ENCODE peak calls at places on chromosome 22, in nine cellular contexts. One of them, this sample, is unnamed.
A peak's percentile ranks its signal among the peaks of the same experiment; 100 is the strongest.

GRCh38 chr22:38292694-38293093 is 19.9 kb upstream of the TMEM184B start:
- DNase-seq in sigmoid colon: no peak
- DNase-seq in AG10803: no peak
- DNase-seq in CD8-positive, alpha-beta T cell: no peak
- DNase-seq in BJ: no peak
- DNase-seq in AG04450: no peak
- DNase-seq in stomach: no peak
- DNase-seq in heart right ventricle: no peak
- DNase-seq in left lung: no peak
- DNase-seq in this sample: no peak

GRCh38 chr22:37910863-37911262 is 4.8 kb downstream of the MICALL1 start:
- DNase-seq in sigmoid colon: peak; percentile 85
- DNase-seq in AG10803: no peak
- DNase-seq in CD8-positive, alpha-beta T cell: no peak
- DNase-seq in BJ: no peak
- DNase-seq in AG04450: no peak
- DNase-seq in stomach: no peak
- DNase-seq in heart right ventricle: no peak
- DNase-seq in left lung: no peak
- DNase-seq in this sample: no peak

GRCh38 chr22:36301851-36302250 is 48.9 kb downstream of the APOL1 start:
- DNase-seq in sigmoid colon: no peak
- DNase-seq in AG10803: no peak
- DNase-seq in CD8-positive, alpha-beta T cell: no peak
- DNase-seq in BJ: peak; percentile 24
- DNase-seq in AG04450: peak; percentile 86
- DNase-seq in stomach: no peak
- DNase-seq in heart right ventricle: no peak
- DNase-seq in left lung: no peak
- DNase-seq in this sample: no peak

GRCh38 chr22:38219644-38220043 is 17.9 kb downstream of the MAFF start:
- DNase-seq in sigmoid colon: no peak
- DNase-seq in AG10803: no peak
- DNase-seq in CD8-positive, alpha-beta T cell: no peak
- DNase-seq in BJ: no peak
- DNase-seq in AG04450: no peak
- DNase-seq in stomach: no peak
- DNase-seq in heart right ventricle: no peak
- DNase-seq in left lung: no peak
- DNase-seq in this sample: no peak

GRCh38 chr22:44718418-44718817 is 16.4 kb downstream of the PRR5 start:
- DNase-seq in sigmoid colon: no peak
- DNase-seq in AG10803: no peak
- DNase-seq in CD8-positive, alpha-beta T cell: no peak
- DNase-seq in BJ: no peak
- DNase-seq in AG04450: no peak
- DNase-seq in stomach: no peak
- DNase-seq in heart right ventricle: no peak
- DNase-seq in left lung: no peak
- DNase-seq in this sample: no peak

GRCh38 chr22:30340911-30341685 is 14.4 kb upstream of the TBC1D10A start:
- DNase-seq in sigmoid colon: peak; percentile 77
- DNase-seq in AG10803: no peak
- DNase-seq in CD8-positive, alpha-beta T cell: no peak
- DNase-seq in BJ: no peak
- DNase-seq in AG04450: no peak
- DNase-seq in stomach: no peak
- DNase-seq in heart right ventricle: peak; percentile 74
- DNase-seq in left lung: no peak
- DNase-seq in this sample: no peak

GRCh38 chr22:26401726-26402125 is 27.3 kb upstream of the ASPHD2 start:
- DNase-seq in sigmoid colon: no peak
- DNase-seq in AG10803: no peak
- DNase-seq in CD8-positive, alpha-beta T cell: no peak
- DNase-seq in BJ: no peak
- DNase-seq in AG04450: no peak
- DNase-seq in stomach: no peak
- DNase-seq in heart right ventricle: no peak
- DNase-seq in left lung: no peak
- DNase-seq in this sample: no peak

GRCh38 chr22:49838771-49839717 is 11.4 kb upstream of the BRD1 start:
- DNase-seq in sigmoid colon: no peak
- DNase-seq in AG10803: no peak
- DNase-seq in CD8-positive, alpha-beta T cell: peak; percentile 78
- DNase-seq in BJ: no peak
- DNase-seq in AG04450: no peak
- DNase-seq in stomach: no peak
- DNase-seq in heart right ventricle: no peak
- DNase-seq in left lung: peak; percentile 70
- DNase-seq in this sample: no peak

GRCh38 chr22:48781868-48782267 is 1045.8 kb downstream of the BRD1 start:
- DNase-seq in sigmoid colon: peak; percentile 21
- DNase-seq in AG10803: no peak
- DNase-seq in CD8-positive, alpha-beta T cell: no peak
- DNase-seq in BJ: no peak
- DNase-seq in AG04450: no peak
- DNase-seq in stomach: no peak
- DNase-seq in heart right ventricle: no peak
- DNase-seq in left lung: no peak
- DNase-seq in this sample: no peak

GRCh38 chr22:25488244-25489020 is 76.0 kb upstream of the GRK3 start:
- DNase-seq in sigmoid colon: no peak
- DNase-seq in AG10803: peak; percentile 43
- DNase-seq in CD8-positive, alpha-beta T cell: no peak
- DNase-seq in BJ: no peak
- DNase-seq in AG04450: no peak
- DNase-seq in stomach: peak; percentile 86
- DNase-seq in heart right ventricle: peak; percentile 71
- DNase-seq in left lung: no peak
- DNase-seq in this sample: peak; percentile 60

GRCh38 chr22:36460202-36460601 is 21.2 kb downstream of the TXN2 start:
- DNase-seq in sigmoid colon: no peak
- DNase-seq in AG10803: no peak
- DNase-seq in CD8-positive, alpha-beta T cell: no peak
- DNase-seq in BJ: no peak
- DNase-seq in AG04450: no peak
- DNase-seq in stomach: no peak
- DNase-seq in heart right ventricle: no peak
- DNase-seq in left lung: no peak
- DNase-seq in this sample: no peak

GRCh38 chr22:48089601-48090331 is 1327.3 kb downstream of the TBC1D22A start:
- DNase-seq in sigmoid colon: peak; percentile 86
- DNase-seq in AG10803: peak; percentile 28
- DNase-seq in CD8-positive, alpha-beta T cell: no peak
- DNase-seq in BJ: no peak
- DNase-seq in AG04450: no peak
- DNase-seq in stomach: no peak
- DNase-seq in heart right ventricle: peak; percentile 13
- DNase-seq in left lung: no peak
- DNase-seq in this sample: no peak

DNA sequence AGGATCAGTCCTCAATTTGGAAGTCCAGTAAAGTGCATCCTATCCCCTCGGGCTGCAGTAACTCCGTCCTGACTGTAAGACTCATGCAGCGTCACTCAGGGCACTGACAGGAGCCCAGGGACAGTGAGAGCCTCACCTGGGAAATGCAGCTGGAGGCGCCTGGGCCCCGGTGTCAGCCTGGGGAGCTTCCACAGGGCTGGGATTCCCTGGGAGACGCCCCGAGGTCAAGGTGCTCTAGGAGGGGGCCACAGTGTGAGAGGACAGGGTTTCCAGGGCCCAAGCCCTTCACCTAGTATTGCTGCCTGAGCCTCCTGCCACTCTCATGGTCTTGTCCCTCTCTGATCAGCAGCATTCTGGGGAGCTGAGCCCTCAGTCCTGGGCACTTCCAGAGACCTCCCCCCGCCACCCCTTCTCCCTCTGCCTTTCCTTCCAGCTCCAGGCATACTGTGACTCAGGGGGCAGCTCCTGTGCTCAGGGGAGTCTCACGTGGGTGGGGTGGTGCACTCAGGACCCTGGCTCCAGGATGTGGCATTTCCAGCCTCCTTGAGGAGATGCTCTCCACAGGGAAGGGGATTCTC is 99.1 kb upstream of the IGLL5 start:
- DNase-seq in sigmoid colon: no peak
- DNase-seq in AG10803: no peak
- DNase-seq in CD8-positive, alpha-beta T cell: no peak
- DNase-seq in BJ: no peak
- DNase-seq in AG04450: no peak
- DNase-seq in stomach: no peak
- DNase-seq in heart right ventricle: no peak
- DNase-seq in left lung: no peak
- DNase-seq in this sample: no peak
- TF ChIP-seq CTCF in sigmoid colon: no peak
- TF ChIP-seq CTCF in AG10803: no peak
- TF ChIP-seq CTCF in CD8-positive, alpha-beta T cell: no peak
- TF ChIP-seq CTCF in BJ: no peak
- TF ChIP-seq CTCF in AG04450: no peak
- TF ChIP-seq CTCF in stomach: no peak
- TF ChIP-seq CTCF in heart right ventricle: no peak
- TF ChIP-seq CTCF in left lung: peak; percentile 4
- TF ChIP-seq CTCF in this sample: no peak

GRCh38 chr22:39405346-39406085 is 5.9 kb downstream of the TAB1 start:
- DNase-seq in sigmoid colon: no peak
- DNase-seq in AG10803: peak; percentile 76
- DNase-seq in CD8-positive, alpha-beta T cell: no peak
- DNase-seq in BJ: no peak
- DNase-seq in AG04450: no peak
- DNase-seq in stomach: no peak
- DNase-seq in heart right ventricle: no peak
- DNase-seq in left lung: peak; percentile 47
- DNase-seq in this sample: no peak
- H3K4me3 ChIP-seq in sigmoid colon: no peak overlapping the region
- H3K4me3 ChIP-seq in AG10803: peak overlapping the region; percentile 43
- H3K4me3 ChIP-seq in CD8-positive, alpha-beta T cell: no peak overlapping the region
- H3K4me3 ChIP-seq in BJ: peak overlapping the region; percentile 5
- H3K4me3 ChIP-seq in AG04450: peak overlapping the region; percentile 27
- H3K4me3 ChIP-seq in stomach: no peak overlapping the region
- H3K4me3 ChIP-seq in heart right ventricle: peak overlapping the region; percentile 14
- H3K4me3 ChIP-seq in left lung: no peak overlapping the region
- H3K4me3 ChIP-seq in this sample: no peak overlapping the region

GRCh38 chr22:46047841-46048595 is 71.1 kb upstream of the WNT7B start:
- DNase-seq in sigmoid colon: peak; percentile 72
- DNase-seq in AG10803: peak; percentile 66
- DNase-seq in CD8-positive, alpha-beta T cell: no peak
- DNase-seq in BJ: no peak
- DNase-seq in AG04450: no peak
- DNase-seq in stomach: peak; percentile 26
- DNase-seq in heart right ventricle: no peak
- DNase-seq in left lung: peak; percentile 75
- DNase-seq in this sample: no peak
- TF ChIP-seq CTCF in sigmoid colon: no peak
- TF ChIP-seq CTCF in AG10803: no peak
- TF ChIP-seq CTCF in CD8-positive, alpha-beta T cell: no peak
- TF ChIP-seq CTCF in BJ: no peak
- TF ChIP-seq CTCF in AG04450: no peak
- TF ChIP-seq CTCF in stomach: no peak
- TF ChIP-seq CTCF in heart right ventricle: no peak
- TF ChIP-seq CTCF in left lung: no peak
- TF ChIP-seq CTCF in this sample: no peak

GRCh38 chr22:46432164-46433068 is 96.9 kb downstream of the TRMU start:
- DNase-seq in sigmoid colon: no peak
- DNase-seq in AG10803: peak; percentile 4
- DNase-seq in CD8-positive, alpha-beta T cell: peak; percentile 5
- DNase-seq in BJ: no peak
- DNase-seq in AG04450: no peak
- DNase-seq in stomach: peak; percentile 66
- DNase-seq in heart right ventricle: no peak
- DNase-seq in left lung: peak; percentile 74
- DNase-seq in this sample: no peak
- H3K4me3 ChIP-seq in sigmoid colon: peak overlapping the region; percentile 20
- H3K4me3 ChIP-seq in AG10803: peak overlapping the region; percentile 33
- H3K4me3 ChIP-seq in CD8-positive, alpha-beta T cell: peak overlapping the region; percentile 70
- H3K4me3 ChIP-seq in BJ: no peak overlapping the region
- H3K4me3 ChIP-seq in AG04450: peak overlapping the region; percentile 25
- H3K4me3 ChIP-seq in stomach: peak overlapping the region; percentile 35
- H3K4me3 ChIP-seq in heart right ventricle: peak overlapping the region; percentile 48
- H3K4me3 ChIP-seq in left lung: peak overlapping the region; percentile 32
- H3K4me3 ChIP-seq in this sample: no peak overlapping the region